ENCODE peak calls at places on chromosome 14, in eight cellular contexts. L, X, B, H, J, N, P and A are unnamed samples.
A peak's percentile ranks its signal among the peaks of the same experiment; 100 is the strongest.

GRCh38 chr14:35808076-35808657 is 928 bp downstream of the RALGAPA1 start:
- DNase-seq in L (no peak), X (peak; percentile 62), B (no peak), H (no peak), J (peak; percentile 58), N (no peak), P (no peak), A (no peak)

GRCh38 chr14:38500125-38500524 is 244.2 kb upstream of the CLEC14A start:
- DNase-seq in L (no peak), X (no peak), B (no peak), H (no peak), J (no peak), N (no peak), P (no peak), A (no peak)

GRCh38 chr14:59018978-59019377 is 169.5 kb upstream of the DAAM1 start:
- DNase-seq in L (no peak), X (no peak), B (no peak), H (no peak), J (no peak), N (no peak), P (no peak), A (no peak)

GRCh38 chr14:32055175-32055574 is 21.9 kb upstream of the ARHGAP5 start:
- DNase-seq in L (no peak), X (no peak), B (no peak), H (no peak), J (no peak), N (no peak), P (no peak), A (no peak)

GRCh38 chr14:51472881-51473280 is 178.8 kb upstream of the FRMD6 start:
- DNase-seq in L (peak; percentile 68), X (no peak), B (no peak), H (no peak), J (no peak), N (no peak), P (no peak), A (no peak)

GRCh38 chr14:95481391-95482022 is 34.9 kb downstream of the SYNE3 start:
- DNase-seq in L (peak; percentile 69), X (no peak), B (no peak), H (no peak), J (no peak), N (no peak), P (peak; percentile 61), A (no peak)

GRCh38 chr14:33414041-33414440 is 475.4 kb downstream of the NPAS3 start:
- DNase-seq in L (no peak), X (no peak), B (no peak), H (no peak), J (no peak), N (no peak), P (no peak), A (no peak)

GRCh38 chr14:58731465-58732330 is 93.9 kb downstream of the DACT1 start:
- DNase-seq in L (no peak), X (no peak), B (no peak), H (no peak), J (peak; percentile 98), N (no peak), P (no peak), A (no peak)

GRCh38 chr14:84208451-84208850 is 1321.5 kb upstream of the FLRT2 start:
- DNase-seq in L (no peak), X (no peak), B (no peak), H (no peak), J (no peak), N (no peak), P (no peak), A (no peak)

GRCh38 chr14:95514131-95515079 is 2.0 kb downstream of the SYNE3 start:
- DNase-seq in L (no peak), X (no peak), B (no peak), H (no peak), J (peak; percentile 75), N (no peak), P (peak; percentile 51), A (no peak)

GRCh38 chr14:33796356-33796755 is 154.5 kb downstream of the EGLN3 start:
- DNase-seq in L (no peak), X (no peak), B (no peak), H (no peak), J (no peak), N (no peak), P (no peak), A (no peak)

GRCh38 chr14:91149462-91149861 is 35.6 kb downstream of the DGLUCY start:
- DNase-seq in L (no peak), X (no peak), B (peak; percentile 75), H (peak; percentile 79), J (peak; percentile 98), N (peak; percentile 92), P (no peak), A (peak; percentile 45)

GRCh38 chr14:52735921-52736489 is 6.0 kb downstream of the STYX start:
- DNase-seq in L (no peak), X (no peak), B (no peak), H (no peak), J (no peak), N (no peak), P (no peak), A (no peak)

GRCh38 chr14:73713206-73713803 is 879 bp downstream of the PNMA1 start:
- DNase-seq in L (no peak), X (no peak), B (no peak), H (no peak), J (no peak), N (no peak), P (no peak), A (no peak)

GRCh38 chr14:77212933-77213656 is 31.5 kb downstream of the TMEM63C start:
- DNase-seq in L (peak; percentile 82), X (no peak), B (no peak), H (no peak), J (peak; percentile 60), N (peak; percentile 13), P (no peak), A (no peak)

DNA sequence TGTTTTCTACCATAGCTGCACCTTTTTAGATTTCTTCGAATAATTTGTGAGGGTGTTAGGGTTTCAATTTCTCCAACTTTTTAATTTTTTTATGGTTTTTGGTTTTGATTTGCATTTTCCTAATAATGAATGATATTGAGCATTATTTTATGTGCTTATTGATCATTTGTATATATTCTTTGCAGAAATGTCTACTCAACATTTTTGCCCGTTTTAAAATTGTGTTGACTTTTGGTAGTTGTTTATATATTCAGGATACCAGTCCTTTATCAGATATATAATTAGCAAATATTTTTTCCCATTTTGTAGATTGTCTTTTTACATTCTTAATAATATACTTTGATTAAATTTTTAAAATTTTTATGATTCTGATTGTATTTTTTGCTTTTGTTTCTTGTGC is 306.7 kb downstream of the LRFN5 start:
- DNase-seq in L (no peak), X (no peak), B (no peak), H (no peak), J (no peak), N (no peak), P (no peak), A (no peak)
- H3K4me3 ChIP-seq in L (no peak overlapping the region), X (no peak overlapping the region), B (no peak overlapping the region), H (no peak overlapping the region), J (no peak overlapping the region), N (no peak overlapping the region), P (no peak overlapping the region), A (no peak overlapping the region)

DNA sequence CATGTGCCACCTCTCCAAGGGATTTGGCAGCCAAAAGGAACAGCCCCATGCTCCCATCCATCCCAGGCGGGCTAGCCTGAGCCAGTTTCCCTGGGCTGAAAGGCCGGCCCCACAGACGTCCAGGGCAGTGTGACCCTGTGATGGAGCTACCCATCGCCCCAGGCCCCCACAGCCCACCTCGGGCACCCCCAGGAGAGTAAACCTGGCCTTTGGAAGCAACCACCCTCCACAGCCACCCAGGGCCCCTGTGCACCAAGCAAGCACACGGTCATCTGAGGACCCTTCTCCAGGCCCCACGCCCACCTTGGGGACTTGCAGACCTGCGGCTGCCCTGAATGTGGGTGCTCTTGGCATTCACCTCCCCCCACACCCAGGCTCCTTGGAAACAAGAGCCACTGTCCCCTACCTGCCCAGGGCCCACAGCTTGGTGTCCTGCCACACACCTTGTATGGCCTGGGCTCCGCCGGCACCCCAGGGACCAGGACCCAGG is 8.4 kb downstream of the AHNAK2 start:
- DNase-seq in L (no peak), X (peak; percentile 53), B (no peak), H (no peak), J (no peak), N (no peak), P (no peak), A (peak; percentile 25)
- H3K4me1 ChIP-seq in L (peaks cover 36% of the 10 kb centered on the region), X (peaks cover 49% of the 10 kb centered on the region), B (peaks cover 31% of the 10 kb centered on the region), H (peaks cover 7% of the 10 kb centered on the region), J (peaks cover 85% of the 10 kb centered on the region), N (peaks cover 24% of the 10 kb centered on the region), P (no peaks in the 10 kb centered on the region), A (peaks cover 12% of the 10 kb centered on the region)

GRCh38 chr14:49579841-49580240 is 6.3 kb downstream of the RPS29 start:
- DNase-seq in L (no peak), X (no peak), B (no peak), H (no peak), J (no peak), N (no peak), P (no peak), A (no peak)
- H3K36me3 ChIP-seq in L (peaks cover 27% of the 10 kb centered on the region), X (no peaks in the 10 kb centered on the region), B (no peaks in the 10 kb centered on the region), H (peaks cover 52% of the 10 kb centered on the region), J (peaks cover 29% of the 10 kb centered on the region), N (peaks cover 11% of the 10 kb centered on the region), P (no peaks in the 10 kb centered on the region), A (peaks cover 29% of the 10 kb centered on the region)

GRCh38 chr14:66575939-66576338 is 68.0 kb downstream of the GPHN start:
- DNase-seq in L (no peak), X (no peak), B (no peak), H (no peak), J (no peak), N (no peak), P (peak; percentile 52), A (no peak)
- H3K4me3 ChIP-seq in L (no peak overlapping the region), X (no peak overlapping the region), B (no peak overlapping the region), H (no peak overlapping the region), J (no peak overlapping the region), N (no peak overlapping the region), P (no peak overlapping the region), A (no peak overlapping the region)